ENCODE peak calls at places on chromosome 1, in four cellular contexts. C is A549, Y is iris pigment epithelial cell, I is foreskin fibroblast. P is an unnamed sample.

GRCh38 chr1:92790081-92790480 is 5.2 kb upstream of the EVI5 start:
- DNase-seq in C (no peak), Y (no peak), I (no peak), P (no peak)

GRCh38 chr1:41713557-41714327 is 205.0 kb downstream of the HIVEP3 start:
- DNase-seq in C (peak), Y (peak), I (peak), P (peak)

GRCh38 chr1:42815938-42816599 is 853 bp upstream of the ERMAP start:
- DNase-seq in C (no peak), Y (peak), I (peak), P (no peak)

GRCh38 chr1:11052839-11053757 is 6.1 kb upstream of the MASP2 start:
- DNase-seq in C (no peak), Y (no peak), I (peak), P (peak)

GRCh38 chr1:94989398-94989797 is 62.5 kb upstream of the CNN3 start:
- DNase-seq in C (no peak), Y (no peak), I (no peak), P (no peak)

GRCh38 chr1:226134170-226135058 is 52.1 kb downstream of the ACBD3 start:
- DNase-seq in C (no peak), Y (no peak), I (no peak), P (no peak)

GRCh38 chr1:204188959-204189639 is 7.2 kb downstream of the KISS1 start:
- DNase-seq in C (no peak), Y (no peak), I (no peak), P (no peak)

GRCh38 chr1:220906561-220907334 is 27.5 kb downstream of the HLX start:
- DNase-seq in C (peak), Y (no peak), I (peak), P (peak)

GRCh38 chr1:212072047-212072446 is 36.5 kb downstream of the DTL start:
- DNase-seq in C (no peak), Y (no peak), I (no peak), P (no peak)

GRCh38 chr1:25782608-25783201 is 17.3 kb upstream of the SELENON start:
- DNase-seq in C (no peak), Y (no peak), I (no peak), P (no peak)

GRCh38 chr1:92909321-92909720 is 51.9 kb downstream of the DIPK1A start:
- DNase-seq in C (no peak), Y (peak), I (peak), P (peak)

GRCh38 chr1:12615916-12616708 is 1.9 kb downstream of the DHRS3 start:
- DNase-seq in C (no peak), Y (peak), I (peak), P (peak)

GRCh38 chr1:152879559-152880198 is 1.6 kb downstream of the SMCP start:
- DNase-seq in C (no peak), Y (no peak), I (no peak), P (no peak)

GRCh38 chr1:154935749-154936415 is 637 bp downstream of the PMVK start:
- DNase-seq in C (no peak), Y (no peak), I (no peak), P (no peak)

GRCh38 chr1:22709891-22710687 is 550 bp upstream of the EPHB2 start:
- DNase-seq in C (peak), Y (peak), I (peak), P (peak)

GRCh38 chr1:105204836-105205371 is 1455.2 kb downstream of the AMY1C start:
- DNase-seq in C (no peak), Y (no peak), I (no peak), P (no peak)

GRCh38 chr1:50420689-50421365 is 2.4 kb downstream of the DMRTA2 start:
- DNase-seq in C (no peak), Y (no peak), I (no peak), P (no peak)

GRCh38 chr1:44237721-44238457 is 24.6 kb downstream of the DMAP1 start:
- DNase-seq in C (no peak), Y (peak), I (peak), P (peak)

GRCh38 chr1:171485375-171486047 is at the start of gene PRRC2C:
- DNase-seq in C (peak), Y (peak), I (peak), P (peak)

GRCh38 chr1:192889082-192889481 is 80.2 kb downstream of the RGS2 start:
- DNase-seq in C (no peak), Y (peak), I (no peak), P (no peak)

GRCh38 chr1:234718509-234719453 is 108.8 kb upstream of the IRF2BP2 start:
- DNase-seq in C (no peak), Y (no peak), I (no peak), P (no peak)

GRCh38 chr1:18908911-18909771 is 6.8 kb upstream of the ALDH4A1 start:
- DNase-seq in C (no peak), Y (no peak), I (no peak), P (no peak)

GRCh38 chr1:227490478-227490877 is 72.9 kb upstream of the ZNF678 start:
- DNase-seq in C (no peak), Y (no peak), I (no peak), P (no peak)

GRCh38 chr1:21814241-21814918 is 2.3 kb downstream of the LDLRAD2 start:
- DNase-seq in C (no peak), Y (peak), I (peak), P (peak)

GRCh38 chr1:229102741-229103480 is 168.0 kb upstream of the RAB4A start:
- DNase-seq in C (no peak), Y (no peak), I (no peak), P (no peak)

GRCh38 chr1:222048030-222048632 is 306.2 kb upstream of the DUSP10 start:
- DNase-seq in C (no peak), Y (peak), I (peak), P (peak)

GRCh38 chr1:10374442-10374860 is 24.4 kb upstream of the PGD start:
- DNase-seq in C (no peak), Y (peak), I (peak), P (no peak)

GRCh38 chr1:117682372-117682771 is 76.5 kb downstream of the TENT5C start:
- DNase-seq in C (no peak), Y (no peak), I (no peak), P (no peak)